ENCODE peak calls at places on chromosomes 1 and 21, in five cellular contexts. One of them, this sample, is unnamed.

GRCh38 chr1:10475510-10475909 is 760 bp downstream of the PEX14 start:
- DNase-seq in GM19239: no peak
- DNase-seq in T-cell: no peak
- DNase-seq in stimulated activated CD4-positive, alpha-beta T cell treated with anti-CD3 and anti-CD28 coated beads, Interleukin-1b, Interleukin-23, amount 100 ng/mL, for 1 hour: no peak
- DNase-seq in foreskin fibroblast: no peak
- DNase-seq in this sample: no peak

GRCh38 chr1:6035719-6036118 is 10.0 kb upstream of the KCNAB2 start:
- DNase-seq in GM19239: no peak
- DNase-seq in T-cell: no peak
- DNase-seq in stimulated activated CD4-positive, alpha-beta T cell treated with anti-CD3 and anti-CD28 coated beads, Interleukin-1b, Interleukin-23, amount 100 ng/mL, for 1 hour: no peak
- DNase-seq in foreskin fibroblast: no peak
- DNase-seq in this sample: no peak

GRCh38 chr1:172498858-172499257 is 34.1 kb upstream of the SUCO start:
- DNase-seq in GM19239: no peak
- DNase-seq in T-cell: no peak
- DNase-seq in stimulated activated CD4-positive, alpha-beta T cell treated with anti-CD3 and anti-CD28 coated beads, Interleukin-1b, Interleukin-23, amount 100 ng/mL, for 1 hour: no peak
- DNase-seq in foreskin fibroblast: no peak
- DNase-seq in this sample: no peak

GRCh38 chr1:41382531-41383090 is 21.4 kb downstream of the FOXO6 start:
- DNase-seq in GM19239: no peak
- DNase-seq in T-cell: no peak
- DNase-seq in stimulated activated CD4-positive, alpha-beta T cell treated with anti-CD3 and anti-CD28 coated beads, Interleukin-1b, Interleukin-23, amount 100 ng/mL, for 1 hour: no peak
- DNase-seq in foreskin fibroblast: peak
- DNase-seq in this sample: no peak

GRCh38 chr21:38097789-38098188 is 159.0 kb upstream of the KCNJ15 start:
- DNase-seq in GM19239: no peak
- DNase-seq in T-cell: no peak
- DNase-seq in stimulated activated CD4-positive, alpha-beta T cell treated with anti-CD3 and anti-CD28 coated beads, Interleukin-1b, Interleukin-23, amount 100 ng/mL, for 1 hour: no peak
- DNase-seq in foreskin fibroblast: no peak
- DNase-seq in this sample: no peak

GRCh38 chr1:40389871-40390560 is 16.5 kb downstream of the SMAP2 start:
- DNase-seq in GM19239: no peak
- DNase-seq in T-cell: no peak
- DNase-seq in stimulated activated CD4-positive, alpha-beta T cell treated with anti-CD3 and anti-CD28 coated beads, Interleukin-1b, Interleukin-23, amount 100 ng/mL, for 1 hour: no peak
- DNase-seq in foreskin fibroblast: peak
- DNase-seq in this sample: no peak

GRCh38 chr21:14452842-14453241 is 69.9 kb upstream of the HSPA13 start:
- DNase-seq in GM19239: no peak
- DNase-seq in T-cell: no peak
- DNase-seq in stimulated activated CD4-positive, alpha-beta T cell treated with anti-CD3 and anti-CD28 coated beads, Interleukin-1b, Interleukin-23, amount 100 ng/mL, for 1 hour: no peak
- DNase-seq in foreskin fibroblast: no peak
- DNase-seq in this sample: no peak

GRCh38 chr1:47854552-47855144 is 142.5 kb downstream of the TRABD2B start:
- DNase-seq in GM19239: no peak
- DNase-seq in T-cell: no peak
- DNase-seq in stimulated activated CD4-positive, alpha-beta T cell treated with anti-CD3 and anti-CD28 coated beads, Interleukin-1b, Interleukin-23, amount 100 ng/mL, for 1 hour: no peak
- DNase-seq in foreskin fibroblast: no peak
- DNase-seq in this sample: no peak

GRCh38 chr21:32423320-32423719 is 10.8 kb downstream of the EVA1C start:
- DNase-seq in GM19239: no peak
- DNase-seq in T-cell: no peak
- DNase-seq in stimulated activated CD4-positive, alpha-beta T cell treated with anti-CD3 and anti-CD28 coated beads, Interleukin-1b, Interleukin-23, amount 100 ng/mL, for 1 hour: no peak
- DNase-seq in foreskin fibroblast: peak
- DNase-seq in this sample: no peak

GRCh38 chr1:6587261-6588005 is 7.6 kb downstream of the ZBTB48 start:
- DNase-seq in GM19239: no peak
- DNase-seq in T-cell: no peak
- DNase-seq in stimulated activated CD4-positive, alpha-beta T cell treated with anti-CD3 and anti-CD28 coated beads, Interleukin-1b, Interleukin-23, amount 100 ng/mL, for 1 hour: no peak
- DNase-seq in foreskin fibroblast: peak
- DNase-seq in this sample: no peak

GRCh38 chr21:31732891-31733520 is 1.1 kb upstream of the SCAF4 start:
- DNase-seq in GM19239: no peak
- DNase-seq in T-cell: no peak
- DNase-seq in stimulated activated CD4-positive, alpha-beta T cell treated with anti-CD3 and anti-CD28 coated beads, Interleukin-1b, Interleukin-23, amount 100 ng/mL, for 1 hour: no peak
- DNase-seq in foreskin fibroblast: peak
- DNase-seq in this sample: no peak

GRCh38 chr1:234564035-234565029 is 45.6 kb downstream of the IRF2BP2 start:
- DNase-seq in GM19239: no peak
- DNase-seq in T-cell: no peak
- DNase-seq in stimulated activated CD4-positive, alpha-beta T cell treated with anti-CD3 and anti-CD28 coated beads, Interleukin-1b, Interleukin-23, amount 100 ng/mL, for 1 hour: no peak
- DNase-seq in foreskin fibroblast: peak
- DNase-seq in this sample: no peak

GRCh38 chr1:28163496-28164120 is 12.9 kb downstream of the PTAFR start:
- DNase-seq in GM19239: no peak
- DNase-seq in T-cell: no peak
- DNase-seq in stimulated activated CD4-positive, alpha-beta T cell treated with anti-CD3 and anti-CD28 coated beads, Interleukin-1b, Interleukin-23, amount 100 ng/mL, for 1 hour: no peak
- DNase-seq in foreskin fibroblast: peak
- DNase-seq in this sample: no peak

GRCh38 chr1:50426702-50427085 is 3.5 kb upstream of the DMRTA2 start:
- DNase-seq in GM19239: no peak
- DNase-seq in T-cell: no peak
- DNase-seq in stimulated activated CD4-positive, alpha-beta T cell treated with anti-CD3 and anti-CD28 coated beads, Interleukin-1b, Interleukin-23, amount 100 ng/mL, for 1 hour: no peak
- DNase-seq in foreskin fibroblast: no peak
- DNase-seq in this sample: no peak

GRCh38 chr1:52574594-52574993 is 21.7 kb upstream of the TUT4 start:
- DNase-seq in GM19239: no peak
- DNase-seq in T-cell: no peak
- DNase-seq in stimulated activated CD4-positive, alpha-beta T cell treated with anti-CD3 and anti-CD28 coated beads, Interleukin-1b, Interleukin-23, amount 100 ng/mL, for 1 hour: no peak
- DNase-seq in foreskin fibroblast: peak
- DNase-seq in this sample: no peak

GRCh38 chr1:5879421-5879820 is 112.8 kb downstream of the NPHP4 start:
- DNase-seq in GM19239: no peak
- DNase-seq in T-cell: no peak
- DNase-seq in stimulated activated CD4-positive, alpha-beta T cell treated with anti-CD3 and anti-CD28 coated beads, Interleukin-1b, Interleukin-23, amount 100 ng/mL, for 1 hour: no peak
- DNase-seq in foreskin fibroblast: no peak
- DNase-seq in this sample: no peak

GRCh38 chr1:220317161-220317560 is 44.9 kb upstream of the RAB3GAP2 start:
- DNase-seq in GM19239: no peak
- DNase-seq in T-cell: no peak
- DNase-seq in stimulated activated CD4-positive, alpha-beta T cell treated with anti-CD3 and anti-CD28 coated beads, Interleukin-1b, Interleukin-23, amount 100 ng/mL, for 1 hour: no peak
- DNase-seq in foreskin fibroblast: no peak
- DNase-seq in this sample: no peak

GRCh38 chr1:117017648-117018047 is 16.1 kb downstream of the CD101 start:
- DNase-seq in GM19239: no peak
- DNase-seq in T-cell: no peak
- DNase-seq in stimulated activated CD4-positive, alpha-beta T cell treated with anti-CD3 and anti-CD28 coated beads, Interleukin-1b, Interleukin-23, amount 100 ng/mL, for 1 hour: no peak
- DNase-seq in foreskin fibroblast: no peak
- DNase-seq in this sample: no peak